ENCODE peak calls at places on chromosomes 13 and 19, in five cellular contexts. X is kidney, L is left ventricle myocardium inferior, V is brain microvascular endothelial cell, C is uterus. D is an unnamed sample.

GRCh38 chr19:5157186-5157585 is 183.4 kb downstream of the PTPRS start:
- DNase-seq in V (no peak), L (no peak), X (no peak), C (no peak), D (no peak)

GRCh38 chr19:33464010-33464732 is 57.4 kb downstream of the PEPD start:
- DNase-seq in X (no peak), L (no peak), C (no peak), V (no peak), D (no peak)

GRCh38 chr19:30590596-30591229 is 218.5 kb downstream of the ZNF536 start:
- DNase-seq in V (no peak), C (no peak), X (no peak), L (no peak), D (no peak)

GRCh38 chr19:57310792-57311191 is 9.5 kb upstream of the ZNF543 start:
- DNase-seq in X (no peak), C (no peak), V (no peak), L (no peak), D (no peak)

GRCh38 chr13:72221276-72221962 is 354.4 kb upstream of the DACH1 start:
- DNase-seq in V (no peak), X (peak; percentile 68), L (no peak), C (no peak), D (no peak)

GRCh38 chr19:20038358-20039202 is 725 bp downstream of the ZNF682 start:
- DNase-seq in C (no peak), X (no peak), L (no peak), V (no peak), D (no peak)

GRCh38 chr13:112325941-112326645 is 50.1 kb upstream of the SPACA7 start:
- DNase-seq in L (peak; percentile 38), C (no peak), X (peak; percentile 51), V (no peak), D (no peak)

GRCh38 chr13:31172535-31172934 is 10.8 kb upstream of the HSPH1 start:
- DNase-seq in V (peak; percentile 77), C (no peak), L (no peak), X (no peak), D (peak; percentile 49)

GRCh38 chr13:29849071-29849541 is 1.3 kb downstream of the UBL3 start:
- DNase-seq in C (no peak), V (peak; percentile 17), L (no peak), X (no peak), D (no peak)

GRCh38 chr13:30481241-30481760 is 15.6 kb upstream of the HMGB1 start:
- DNase-seq in V (no peak), C (no peak), X (no peak), L (no peak), D (no peak)

GRCh38 chr19:6221220-6221877 is 58.4 kb downstream of the MLLT1 start:
- DNase-seq in V (no peak), X (peak; percentile 60), C (no peak), L (no peak), D (no peak)

GRCh38 chr19:49408816-49409440 is 14.3 kb downstream of the PTH2 start:
- DNase-seq in C (no peak), L (no peak), X (no peak), V (no peak), D (no peak)

GRCh38 chr13:48733739-48734329 is 80.1 kb downstream of the CYSLTR2 start:
- DNase-seq in L (no peak), X (no peak), V (no peak), C (no peak), D (no peak)

DNA sequence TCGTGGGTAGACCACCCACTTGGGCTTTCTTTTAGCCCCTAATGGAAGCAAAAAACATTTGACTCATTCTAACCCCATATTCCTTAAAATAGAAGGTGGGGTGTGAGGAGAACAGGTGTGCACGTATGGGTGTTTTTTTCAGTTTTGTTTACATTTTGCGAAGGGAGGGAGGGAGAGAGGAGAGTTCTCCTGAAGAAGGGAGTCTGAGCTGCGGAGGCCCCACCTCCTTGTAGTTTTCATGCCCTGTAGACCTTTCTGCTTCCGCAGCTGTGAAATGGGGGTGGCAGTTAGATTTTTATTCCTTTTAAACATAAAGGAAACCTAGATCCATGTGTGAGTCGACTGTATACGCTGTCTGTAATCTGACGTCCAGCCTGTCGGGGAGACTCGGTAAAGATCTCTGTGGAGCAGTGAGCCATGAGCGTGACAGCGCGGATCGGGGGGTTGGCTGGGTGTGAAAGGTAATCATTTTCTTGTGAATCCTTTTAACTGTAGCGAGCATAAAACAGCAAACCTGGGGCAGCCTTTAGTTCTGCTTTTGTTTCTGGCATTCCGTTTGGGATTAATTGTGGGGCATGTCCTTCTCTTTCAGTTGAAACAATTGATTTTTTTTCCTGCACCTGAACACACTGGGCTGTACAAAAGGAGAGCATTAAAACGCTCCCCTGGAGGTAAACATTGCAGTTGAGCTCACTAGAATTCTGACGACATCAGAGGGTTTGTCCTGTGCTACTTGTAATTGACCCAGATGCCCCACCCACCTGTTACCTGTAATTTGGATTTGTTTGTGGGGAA is 2.3 kb downstream of the UPF1 start:
- DNase-seq in V (no peak), L (no peak), X (no peak), C (no peak), D (no peak)
- H3K27ac ChIP-seq in V (no peak overlapping the region), L (no peak overlapping the region), X (peak overlapping the region; percentile 52), C (no peak overlapping the region), D (no peak overlapping the region)

GRCh38 chr19:14683439-14683838 is 6.4 kb upstream of the ZNF333 start:
- DNase-seq in L (no peak), V (no peak), X (no peak), C (no peak), D (no peak)
- TF ChIP-seq CTCF in L (no peak), V (no peak), X (no peak), C (no peak), D (no peak)

GRCh38 chr19:42090687-42091086 is 14.7 kb downstream of the ZNF574 start:
- DNase-seq in C (no peak), X (no peak), L (no peak), V (no peak), D (no peak)

GRCh38 chr19:42089191-42089750 is 13.3 kb downstream of the ZNF574 start:
- DNase-seq in V (no peak), C (no peak), L (no peak), X (no peak), D (no peak)

GRCh38 chr19:42088471-42089190 is 12.7 kb downstream of the ZNF574 start:
- DNase-seq in V (peak; percentile 50), X (no peak), C (no peak), L (no peak), D (peak; percentile 38)

GRCh38 chr19:42091300-42092266 is 15.6 kb downstream of the ZNF574 start:
- DNase-seq in L (no peak), V (no peak), X (no peak), C (peak; percentile 48), D (no peak)

GRCh38 chr19:42089772-42090171 is 13.8 kb downstream of the ZNF574 start:
- DNase-seq in L (no peak), C (no peak), X (no peak), V (no peak), D (no peak)
- H3K27ac ChIP-seq in L (no peak overlapping the region), C (no peak overlapping the region), X (no peak overlapping the region), V (no peak overlapping the region), D (no peak overlapping the region)

DNA sequence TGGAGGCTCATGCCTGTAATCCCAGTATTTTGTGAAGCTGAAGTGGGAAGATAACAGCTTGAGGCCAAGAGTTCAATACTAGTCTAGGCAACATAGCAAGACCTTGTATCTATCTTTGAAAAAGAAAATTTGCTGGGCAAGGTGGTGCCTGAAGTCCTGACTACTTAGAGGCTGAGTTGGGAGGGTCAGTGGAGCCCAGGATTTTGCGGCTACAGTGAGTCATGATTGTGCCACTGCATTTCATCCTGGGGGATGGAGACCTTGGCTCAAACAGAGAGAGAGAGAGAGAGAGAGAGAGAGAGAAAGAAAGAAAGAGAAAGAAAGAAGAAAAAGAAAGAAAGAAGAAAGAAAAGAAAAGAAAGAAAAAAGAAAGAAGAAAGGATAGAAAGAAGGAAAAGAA is 1872.3 kb upstream of the PCDH20 start:
- DNase-seq in L (no peak), C (no peak), V (no peak), X (no peak), D (no peak)
- TF ChIP-seq CTCF in L (no peak), C (no peak), V (no peak), X (no peak), D (no peak)

DNA sequence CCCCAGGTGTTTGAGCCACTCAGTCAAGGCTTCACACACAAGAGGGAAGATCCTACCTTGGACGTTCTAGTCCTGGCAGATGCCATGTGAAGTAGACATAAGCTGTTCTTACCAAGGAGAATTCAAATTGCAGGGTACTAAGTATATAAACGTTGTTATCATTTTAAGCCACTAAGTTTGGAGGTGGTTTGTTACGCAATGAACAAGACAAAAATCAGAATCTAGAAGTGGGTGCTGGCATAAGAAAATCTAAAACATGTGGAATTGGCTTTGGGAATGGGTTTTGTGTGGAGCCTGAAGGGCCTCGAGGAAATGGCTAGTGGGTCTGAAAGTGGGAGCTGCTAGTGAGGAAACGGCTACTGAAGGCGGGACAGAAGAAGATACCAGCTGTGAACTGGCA is 83.9 kb downstream of the TBC1D4 start:
- DNase-seq in V (no peak), L (no peak), X (no peak), C (no peak), D (no peak)
- H3K27ac ChIP-seq in V (no peak overlapping the region), L (peak overlapping the region; percentile 37), X (no peak overlapping the region), C (no peak overlapping the region), D (no peak overlapping the region)

DNA sequence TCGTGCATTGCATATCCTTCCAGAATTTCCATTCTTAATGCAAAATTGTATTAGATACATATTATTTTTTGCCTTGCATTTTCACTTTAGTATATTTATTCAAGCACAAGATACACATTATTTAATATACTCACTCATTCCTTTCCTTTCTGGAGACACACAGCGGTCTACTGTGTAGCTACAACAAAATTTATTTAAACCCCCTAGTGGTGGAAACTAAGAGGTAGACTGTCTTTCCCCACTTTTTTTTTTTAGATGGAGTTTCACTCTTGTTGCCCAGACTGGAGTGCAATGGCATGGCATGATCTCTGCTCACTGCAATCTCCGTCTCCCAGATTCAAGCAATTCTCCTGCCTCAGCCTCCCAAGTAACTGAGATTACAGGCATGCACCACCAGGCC is 2040.3 kb upstream of the PCDH20 start:
- DNase-seq in X (no peak), L (no peak), C (no peak), V (no peak), D (no peak)
- TF ChIP-seq CTCF in X (no peak), L (no peak), C (no peak), V (peak; percentile 21), D (peak; percentile 19)

D was measured in AG04450.